ENCODE peak calls at places on chromosomes 4 and X, in seven cellular contexts. One of them, this sample, is unnamed.

GRCh38 chr4:113447695-113448265 is 313.8 kb downstream of the CAMK2D start:
- DNase-seq in transverse colon: no peak
- DNase-seq in upper lobe of left lung: no peak
- DNase-seq in K562: no peak
- DNase-seq in sigmoid colon: no peak
- DNase-seq in endothelial cell of umbilical vein: no peak
- DNase-seq in GM12891: no peak
- DNase-seq in this sample: no peak

GRCh38 chrX:77561372-77561771 is 114.2 kb downstream of the FGF16 start:
- DNase-seq in sigmoid colon: no peak
- DNase-seq in K562: no peak
- DNase-seq in endothelial cell of umbilical vein: no peak
- DNase-seq in transverse colon: no peak
- DNase-seq in upper lobe of left lung: no peak
- DNase-seq in GM12891: no peak
- DNase-seq in this sample: no peak

GRCh38 chr4:118783887-118784286 is 52.0 kb downstream of the SEC24D start:
- DNase-seq in sigmoid colon: no peak
- DNase-seq in K562: no peak
- DNase-seq in upper lobe of left lung: no peak
- DNase-seq in endothelial cell of umbilical vein: no peak
- DNase-seq in GM12891: no peak
- DNase-seq in transverse colon: no peak
- DNase-seq in this sample: no peak

GRCh38 chrX:39458779-39459178 is 639.0 kb downstream of the BCOR start:
- DNase-seq in K562: no peak
- DNase-seq in endothelial cell of umbilical vein: no peak
- DNase-seq in transverse colon: no peak
- DNase-seq in GM12891: no peak
- DNase-seq in upper lobe of left lung: no peak
- DNase-seq in sigmoid colon: no peak
- DNase-seq in this sample: no peak

GRCh38 chrX:151384807-151385206 is 12.2 kb upstream of the VMA21 start:
- DNase-seq in upper lobe of left lung: peak
- DNase-seq in K562: no peak
- DNase-seq in endothelial cell of umbilical vein: no peak
- DNase-seq in sigmoid colon: no peak
- DNase-seq in GM12891: no peak
- DNase-seq in transverse colon: no peak
- DNase-seq in this sample: no peak

GRCh38 chrX:8323356-8323755 is 141.3 kb upstream of the VCX3B start:
- DNase-seq in K562: no peak
- DNase-seq in endothelial cell of umbilical vein: no peak
- DNase-seq in GM12891: no peak
- DNase-seq in upper lobe of left lung: no peak
- DNase-seq in sigmoid colon: no peak
- DNase-seq in transverse colon: no peak
- DNase-seq in this sample: no peak

GRCh38 chrX:46959985-46960700 is 47.9 kb downstream of the JADE3 start:
- DNase-seq in sigmoid colon: no peak
- DNase-seq in transverse colon: no peak
- DNase-seq in K562: no peak
- DNase-seq in upper lobe of left lung: no peak
- DNase-seq in endothelial cell of umbilical vein: no peak
- DNase-seq in GM12891: no peak
- DNase-seq in this sample: no peak

GRCh38 chrX:104117753-104118152 is 5.4 kb downstream of the ZCCHC18 start:
- DNase-seq in K562: no peak
- DNase-seq in GM12891: no peak
- DNase-seq in transverse colon: no peak
- DNase-seq in sigmoid colon: no peak
- DNase-seq in upper lobe of left lung: no peak
- DNase-seq in endothelial cell of umbilical vein: no peak
- DNase-seq in this sample: no peak

GRCh38 chrX:71056857-71057256 is 11.3 kb downstream of the SNX12 start:
- DNase-seq in transverse colon: no peak
- DNase-seq in upper lobe of left lung: no peak
- DNase-seq in sigmoid colon: no peak
- DNase-seq in K562: no peak
- DNase-seq in GM12891: no peak
- DNase-seq in endothelial cell of umbilical vein: no peak
- DNase-seq in this sample: no peak

GRCh38 chrX:16711219-16712115 is 1.0 kb downstream of the CTPS2 start:
- DNase-seq in endothelial cell of umbilical vein: peak
- DNase-seq in K562: peak
- DNase-seq in transverse colon: no peak
- DNase-seq in GM12891: peak
- DNase-seq in sigmoid colon: peak
- DNase-seq in upper lobe of left lung: no peak
- DNase-seq in this sample: no peak

GRCh38 chr4:156328882-156329281 is 375.2 kb upstream of the CTSO start:
- DNase-seq in upper lobe of left lung: no peak
- DNase-seq in GM12891: no peak
- DNase-seq in sigmoid colon: no peak
- DNase-seq in endothelial cell of umbilical vein: no peak
- DNase-seq in K562: no peak
- DNase-seq in transverse colon: no peak
- DNase-seq in this sample: no peak

GRCh38 chrX:116317409-116317808 is 119.0 kb upstream of the SLC6A14 start:
- DNase-seq in endothelial cell of umbilical vein: no peak
- DNase-seq in sigmoid colon: peak
- DNase-seq in K562: no peak
- DNase-seq in upper lobe of left lung: peak
- DNase-seq in transverse colon: no peak
- DNase-seq in GM12891: no peak
- DNase-seq in this sample: no peak

GRCh38 chr4:185965456-185966384 is 103.2 kb upstream of the TLR3 start:
- DNase-seq in transverse colon: no peak
- DNase-seq in upper lobe of left lung: no peak
- DNase-seq in GM12891: no peak
- DNase-seq in K562: no peak
- DNase-seq in endothelial cell of umbilical vein: peak
- DNase-seq in sigmoid colon: no peak
- DNase-seq in this sample: no peak

GRCh38 chr4:185573651-185574199 is 38.4 kb upstream of the PDLIM3 start:
- DNase-seq in K562: no peak
- DNase-seq in GM12891: no peak
- DNase-seq in endothelial cell of umbilical vein: peak
- DNase-seq in sigmoid colon: no peak
- DNase-seq in transverse colon: no peak
- DNase-seq in upper lobe of left lung: no peak
- DNase-seq in this sample: no peak

GRCh38 chr4:14856076-14856926 is 146.0 kb upstream of the CPEB2 start:
- DNase-seq in upper lobe of left lung: peak
- DNase-seq in transverse colon: peak
- DNase-seq in sigmoid colon: peak
- DNase-seq in endothelial cell of umbilical vein: peak
- DNase-seq in K562: peak
- DNase-seq in GM12891: no peak
- DNase-seq in this sample: no peak

GRCh38 chr4:76699911-76700310 is 198.0 kb downstream of the SOWAHB start:
- DNase-seq in endothelial cell of umbilical vein: no peak
- DNase-seq in transverse colon: no peak
- DNase-seq in upper lobe of left lung: no peak
- DNase-seq in K562: no peak
- DNase-seq in sigmoid colon: no peak
- DNase-seq in GM12891: no peak
- DNase-seq in this sample: no peak

GRCh38 chr4:44578954-44579353 is 72.5 kb downstream of the YIPF7 start:
- DNase-seq in K562: no peak
- DNase-seq in endothelial cell of umbilical vein: no peak
- DNase-seq in sigmoid colon: no peak
- DNase-seq in upper lobe of left lung: no peak
- DNase-seq in GM12891: no peak
- DNase-seq in transverse colon: no peak
- DNase-seq in this sample: no peak

GRCh38 chr4:172648471-172648870 is 520.1 kb upstream of the GALNT7 start:
- DNase-seq in endothelial cell of umbilical vein: no peak
- DNase-seq in sigmoid colon: no peak
- DNase-seq in upper lobe of left lung: no peak
- DNase-seq in K562: no peak
- DNase-seq in transverse colon: no peak
- DNase-seq in GM12891: no peak
- DNase-seq in this sample: no peak

GRCh38 chrX:100748133-100748532 is 16.2 kb upstream of the SYTL4 start:
- DNase-seq in GM12891: no peak
- DNase-seq in transverse colon: no peak
- DNase-seq in K562: no peak
- DNase-seq in sigmoid colon: no peak
- DNase-seq in endothelial cell of umbilical vein: peak
- DNase-seq in upper lobe of left lung: no peak
- DNase-seq in this sample: no peak

GRCh38 chrX:14027031-14027430 is 2.7 kb downstream of the GEMIN8 start:
- DNase-seq in K562: no peak
- DNase-seq in endothelial cell of umbilical vein: peak
- DNase-seq in transverse colon: no peak
- DNase-seq in sigmoid colon: no peak
- DNase-seq in upper lobe of left lung: no peak
- DNase-seq in GM12891: no peak
- DNase-seq in this sample: no peak

GRCh38 chrX:39309018-39309620 is 507.9 kb downstream of the MID1IP1 start:
- DNase-seq in GM12891: no peak
- DNase-seq in upper lobe of left lung: no peak
- DNase-seq in transverse colon: no peak
- DNase-seq in K562: no peak
- DNase-seq in sigmoid colon: no peak
- DNase-seq in endothelial cell of umbilical vein: peak
- DNase-seq in this sample: no peak

DNA sequence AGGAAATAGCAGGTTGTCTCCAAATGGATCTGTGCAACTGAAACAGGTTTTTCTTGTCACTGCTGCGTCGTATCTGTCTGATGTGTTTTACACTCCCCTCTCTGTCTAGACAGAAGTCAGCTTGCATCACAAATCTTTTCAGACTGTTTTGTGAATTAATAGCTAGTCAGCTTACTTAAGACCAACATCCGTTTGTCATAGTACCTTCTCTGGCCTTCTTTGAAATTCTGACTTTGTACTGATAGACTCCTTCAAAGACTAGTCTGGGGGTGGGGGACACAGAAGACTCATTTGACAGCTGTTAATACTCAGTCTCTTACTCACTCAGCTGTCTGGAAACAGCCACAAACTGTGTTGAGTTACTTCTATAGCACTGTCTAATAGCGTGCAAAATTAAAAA is 197.8 kb downstream of the PALLD start:
- DNase-seq in endothelial cell of umbilical vein: peak
- DNase-seq in GM12891: no peak
- DNase-seq in transverse colon: no peak
- DNase-seq in sigmoid colon: no peak
- DNase-seq in K562: no peak
- DNase-seq in upper lobe of left lung: no peak
- DNase-seq in this sample: no peak
- TF ChIP-seq POLR2AphosphoS5 in endothelial cell of umbilical vein: no peak
- TF ChIP-seq POLR2AphosphoS5 in GM12891: no peak
- TF ChIP-seq POLR2AphosphoS5 in transverse colon: no peak
- TF ChIP-seq POLR2AphosphoS5 in sigmoid colon: no peak
- TF ChIP-seq POLR2AphosphoS5 in K562: no peak
- TF ChIP-seq POLR2AphosphoS5 in upper lobe of left lung: no peak
- TF ChIP-seq POLR2AphosphoS5 in this sample: no peak

GRCh38 chr4:183444953-183445543 is 612 bp downstream of the CDKN2AIP start:
- DNase-seq in GM12891: peak
- DNase-seq in endothelial cell of umbilical vein: no peak
- DNase-seq in sigmoid colon: peak
- DNase-seq in upper lobe of left lung: peak
- DNase-seq in K562: no peak
- DNase-seq in transverse colon: peak
- DNase-seq in this sample: peak

GRCh38 chr4:183441276-183441675 is 3.2 kb upstream of the CDKN2AIP start:
- DNase-seq in sigmoid colon: no peak
- DNase-seq in upper lobe of left lung: no peak
- DNase-seq in GM12891: no peak
- DNase-seq in endothelial cell of umbilical vein: no peak
- DNase-seq in K562: no peak
- DNase-seq in transverse colon: no peak
- DNase-seq in this sample: no peak

GRCh38 chr4:183443609-183444148 is 757 bp upstream of the CDKN2AIP start:
- DNase-seq in K562: no peak
- DNase-seq in endothelial cell of umbilical vein: peak
- DNase-seq in upper lobe of left lung: no peak
- DNase-seq in GM12891: no peak
- DNase-seq in transverse colon: no peak
- DNase-seq in sigmoid colon: peak
- DNase-seq in this sample: no peak

GRCh38 chr4:183447646-183448045 is 3.2 kb downstream of the CDKN2AIP start:
- DNase-seq in GM12891: no peak
- DNase-seq in transverse colon: no peak
- DNase-seq in K562: no peak
- DNase-seq in sigmoid colon: no peak
- DNase-seq in endothelial cell of umbilical vein: no peak
- DNase-seq in upper lobe of left lung: no peak
- DNase-seq in this sample: no peak

DNA sequence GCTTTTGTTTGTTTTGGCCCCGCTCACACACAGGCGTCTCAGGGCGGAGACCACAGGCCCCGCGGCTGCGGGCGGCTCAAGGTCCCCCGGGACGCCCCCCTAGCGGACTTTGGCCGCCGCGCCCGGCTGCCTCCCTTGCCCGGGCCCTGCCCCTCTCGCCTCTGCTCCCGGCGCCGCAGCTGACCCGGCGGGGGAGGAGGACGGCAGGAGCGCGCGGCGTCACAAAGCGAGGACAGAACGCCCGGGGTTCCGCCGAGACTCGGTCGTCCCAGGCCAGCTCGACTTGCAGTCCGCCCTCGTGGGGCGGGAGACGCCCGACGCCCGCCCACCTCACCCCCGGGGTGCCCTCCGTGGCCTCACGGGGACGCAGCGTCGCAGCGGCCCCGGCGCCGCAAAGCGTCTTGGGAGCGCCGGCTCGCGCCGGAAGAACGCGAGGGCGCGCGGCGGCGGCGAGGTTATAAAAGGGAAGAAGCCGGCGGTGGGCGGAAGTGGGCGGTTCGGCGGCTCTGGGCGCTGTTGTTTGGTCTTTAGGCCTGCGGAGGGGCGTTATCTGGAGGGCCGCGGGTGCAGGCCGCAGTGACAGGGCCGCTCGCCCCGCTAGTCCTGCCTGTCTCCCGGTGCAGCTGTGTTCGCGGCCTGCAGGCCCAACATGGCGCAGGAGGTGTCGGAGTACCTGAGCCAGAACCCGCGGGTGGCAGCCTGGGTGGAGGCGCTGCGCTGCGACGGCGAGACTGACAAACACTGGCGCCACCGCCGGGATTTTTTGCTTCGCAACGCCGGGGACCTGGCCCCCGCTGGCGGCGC is at the start of gene CDKN2AIP:
- DNase-seq in endothelial cell of umbilical vein: peak
- DNase-seq in sigmoid colon: peak
- DNase-seq in transverse colon: peak
- DNase-seq in K562: peak
- DNase-seq in GM12891: peak
- DNase-seq in upper lobe of left lung: peak
- DNase-seq in this sample: peak
- TF ChIP-seq POLR2A in endothelial cell of umbilical vein: peak
- TF ChIP-seq POLR2A in sigmoid colon: peak
- TF ChIP-seq POLR2A in transverse colon: peak
- TF ChIP-seq POLR2A in K562: peak
- TF ChIP-seq POLR2A in GM12891: peak
- TF ChIP-seq POLR2A in upper lobe of left lung: peak
- TF ChIP-seq POLR2A in this sample: peak

GRCh38 chrX:136909119-136909705 is 28.7 kb upstream of the RBMX start:
- DNase-seq in sigmoid colon: peak
- DNase-seq in endothelial cell of umbilical vein: peak
- DNase-seq in GM12891: peak
- DNase-seq in transverse colon: peak
- DNase-seq in K562: peak
- DNase-seq in upper lobe of left lung: peak
- DNase-seq in this sample: peak
- TF ChIP-seq POLR2AphosphoS5 in sigmoid colon: peak
- TF ChIP-seq POLR2AphosphoS5 in endothelial cell of umbilical vein: no peak
- TF ChIP-seq POLR2AphosphoS5 in GM12891: no peak
- TF ChIP-seq POLR2AphosphoS5 in transverse colon: peak
- TF ChIP-seq POLR2AphosphoS5 in K562: no peak
- TF ChIP-seq POLR2AphosphoS5 in upper lobe of left lung: no peak
- TF ChIP-seq POLR2AphosphoS5 in this sample: peak

GRCh38 chrX:125151146-125151545 is 168.5 kb upstream of the TEX13C start:
- DNase-seq in transverse colon: no peak
- DNase-seq in GM12891: no peak
- DNase-seq in sigmoid colon: no peak
- DNase-seq in upper lobe of left lung: no peak
- DNase-seq in endothelial cell of umbilical vein: no peak
- DNase-seq in K562: no peak
- DNase-seq in this sample: no peak
- TF ChIP-seq POLR2A in transverse colon: no peak
- TF ChIP-seq POLR2A in GM12891: no peak
- TF ChIP-seq POLR2A in sigmoid colon: no peak
- TF ChIP-seq POLR2A in upper lobe of left lung: no peak
- TF ChIP-seq POLR2A in endothelial cell of umbilical vein: no peak
- TF ChIP-seq POLR2A in K562: no peak
- TF ChIP-seq POLR2A in this sample: no peak